ENCODE peak calls at places on chromosomes 11 and 22, in six cellular contexts. One of them, this sample, is unnamed.

GRCh38 chr11:75896843-75897419 is 81.9 kb downstream of the UVRAG start:
- DNase-seq in nephron progenitor cell: no peak
- DNase-seq in lung microvascular endothelial cell: peak; percentile 66
- DNase-seq in IMR-90: peak; percentile 55
- DNase-seq in stimulated activated naive CD8-positive, alpha-beta T cell treated with anti-CD3 and anti-CD28 coated beads, Interleukin-15, Interleukin-2, amounts not matched to agents 100 U/mL and 50 U/mL, for 24 hours: no peak
- DNase-seq in suprapubic skin: no peak
- DNase-seq in this sample: peak; percentile 21

GRCh38 chr11:77672276-77672675 is 34.7 kb upstream of the CLNS1A start:
- DNase-seq in nephron progenitor cell: no peak
- DNase-seq in lung microvascular endothelial cell: no peak
- DNase-seq in IMR-90: peak; percentile 99
- DNase-seq in stimulated activated naive CD8-positive, alpha-beta T cell treated with anti-CD3 and anti-CD28 coated beads, Interleukin-15, Interleukin-2, amounts not matched to agents 100 U/mL and 50 U/mL, for 24 hours: no peak
- DNase-seq in suprapubic skin: no peak
- DNase-seq in this sample: peak; percentile 61

GRCh38 chr11:69371731-69372588 is 78.0 kb downstream of the MYEOV start:
- DNase-seq in nephron progenitor cell: no peak
- DNase-seq in lung microvascular endothelial cell: no peak
- DNase-seq in IMR-90: no peak
- DNase-seq in stimulated activated naive CD8-positive, alpha-beta T cell treated with anti-CD3 and anti-CD28 coated beads, Interleukin-15, Interleukin-2, amounts not matched to agents 100 U/mL and 50 U/mL, for 24 hours: no peak
- DNase-seq in suprapubic skin: peak; percentile 55
- DNase-seq in this sample: no peak

GRCh38 chr22:25120093-25120561 is 79.5 kb upstream of the CRYBB3 start:
- DNase-seq in nephron progenitor cell: no peak
- DNase-seq in lung microvascular endothelial cell: no peak
- DNase-seq in IMR-90: no peak
- DNase-seq in stimulated activated naive CD8-positive, alpha-beta T cell treated with anti-CD3 and anti-CD28 coated beads, Interleukin-15, Interleukin-2, amounts not matched to agents 100 U/mL and 50 U/mL, for 24 hours: no peak
- DNase-seq in suprapubic skin: no peak
- DNase-seq in this sample: no peak

GRCh38 chr11:31199403-31199802 is 170.1 kb downstream of the DCDC1 start:
- DNase-seq in nephron progenitor cell: no peak
- DNase-seq in lung microvascular endothelial cell: no peak
- DNase-seq in IMR-90: no peak
- DNase-seq in stimulated activated naive CD8-positive, alpha-beta T cell treated with anti-CD3 and anti-CD28 coated beads, Interleukin-15, Interleukin-2, amounts not matched to agents 100 U/mL and 50 U/mL, for 24 hours: no peak
- DNase-seq in suprapubic skin: no peak
- DNase-seq in this sample: no peak

GRCh38 chr22:28909375-28909774 is 26.0 kb downstream of the ZNRF3 start:
- DNase-seq in nephron progenitor cell: no peak
- DNase-seq in lung microvascular endothelial cell: no peak
- DNase-seq in IMR-90: peak; percentile 58
- DNase-seq in stimulated activated naive CD8-positive, alpha-beta T cell treated with anti-CD3 and anti-CD28 coated beads, Interleukin-15, Interleukin-2, amounts not matched to agents 100 U/mL and 50 U/mL, for 24 hours: peak; percentile 76
- DNase-seq in suprapubic skin: no peak
- DNase-seq in this sample: no peak

GRCh38 chr11:82858556-82859091 is 41.6 kb downstream of the PRCP start:
- DNase-seq in nephron progenitor cell: no peak
- DNase-seq in lung microvascular endothelial cell: peak; percentile 56
- DNase-seq in IMR-90: peak; percentile 71
- DNase-seq in stimulated activated naive CD8-positive, alpha-beta T cell treated with anti-CD3 and anti-CD28 coated beads, Interleukin-15, Interleukin-2, amounts not matched to agents 100 U/mL and 50 U/mL, for 24 hours: no peak
- DNase-seq in suprapubic skin: no peak
- DNase-seq in this sample: peak; percentile 54

GRCh38 chr11:110505514-110506284 is 76.0 kb downstream of the FDX1 start:
- DNase-seq in nephron progenitor cell: peak; percentile 28
- DNase-seq in lung microvascular endothelial cell: no peak
- DNase-seq in IMR-90: no peak
- DNase-seq in stimulated activated naive CD8-positive, alpha-beta T cell treated with anti-CD3 and anti-CD28 coated beads, Interleukin-15, Interleukin-2, amounts not matched to agents 100 U/mL and 50 U/mL, for 24 hours: no peak
- DNase-seq in suprapubic skin: no peak
- DNase-seq in this sample: no peak

GRCh38 chr22:27405672-27406388 is 395.7 kb downstream of the MN1 start:
- DNase-seq in nephron progenitor cell: peak; percentile 73
- DNase-seq in lung microvascular endothelial cell: peak; percentile 68
- DNase-seq in IMR-90: peak; percentile 45
- DNase-seq in stimulated activated naive CD8-positive, alpha-beta T cell treated with anti-CD3 and anti-CD28 coated beads, Interleukin-15, Interleukin-2, amounts not matched to agents 100 U/mL and 50 U/mL, for 24 hours: peak; percentile 49
- DNase-seq in suprapubic skin: no peak
- DNase-seq in this sample: no peak

This sample was measured in HFF-Myc.